ENCODE peak calls at places on chromosome 7, in five cellular contexts. X, G, K, Y and C are unnamed samples.

GRCh38 chr7:66415659-66416265 is 210.6 kb downstream of the TPST1 start:
- DNase-seq in G (no peak), K (no peak), X (no peak), Y (no peak), C (no peak)

GRCh38 chr7:4882169-4882741 is 1.3 kb downstream of the RADIL start:
- DNase-seq in K (no peak), G (no peak), Y (peak), X (peak), C (no peak)

GRCh38 chr7:149734514-149735075 is 38.8 kb downstream of the ZNF467 start:
- DNase-seq in G (no peak), X (no peak), Y (no peak), K (no peak), C (no peak)

GRCh38 chr7:123231060-123232000 is 31.6 kb upstream of the SLC13A1 start:
- DNase-seq in Y (no peak), X (no peak), G (no peak), K (no peak), C (no peak)

GRCh38 chr7:52639981-52640380 is 395.5 kb upstream of the POM121L12 start:
- DNase-seq in K (no peak), G (peak), Y (no peak), X (no peak), C (no peak)

GRCh38 chr7:40680657-40681056 is 545.9 kb downstream of the SUGCT start:
- DNase-seq in K (no peak), Y (peak), G (no peak), X (peak), C (peak)

GRCh38 chr7:73885975-73886798 is 25.2 kb downstream of the TMEM270 start:
- DNase-seq in K (no peak), G (no peak), X (peak), Y (peak), C (no peak)

GRCh38 chr7:87330942-87331341 is 14.5 kb upstream of the CROT start:
- DNase-seq in X (no peak), G (no peak), Y (peak), K (no peak), C (no peak)

GRCh38 chr7:108515013-108515412 is 10.9 kb downstream of the PNPLA8 start:
- DNase-seq in G (no peak), K (no peak), X (no peak), Y (no peak), C (no peak)

GRCh38 chr7:121054925-121055324 is 66.4 kb downstream of the CPED1 start:
- DNase-seq in Y (no peak), X (no peak), G (no peak), K (no peak), C (no peak)

GRCh38 chr7:15686209-15686956 is at the start of gene MEOX2:
- DNase-seq in K (no peak), X (peak), Y (no peak), G (no peak), C (no peak)

GRCh38 chr7:34928052-34928451 is 109.2 kb downstream of the DPY19L1 start:
- DNase-seq in Y (peak), K (no peak), G (peak), X (peak), C (no peak)

GRCh38 chr7:100208911-100209408 is 10.8 kb upstream of the PVRIG start:
- DNase-seq in K (peak), Y (peak), X (no peak), G (no peak), C (peak)

GRCh38 chr7:33868151-33868550 is 37.2 kb upstream of the BMPER start:
- DNase-seq in K (no peak), G (no peak), X (peak), Y (no peak), C (no peak)

GRCh38 chr7:17038160-17038782 is 156.5 kb upstream of the AGR3 start:
- DNase-seq in K (no peak), Y (no peak), X (no peak), G (no peak), C (no peak)

GRCh38 chr7:2936891-2937580 is 92.9 kb upstream of the GNA12 start:
- DNase-seq in G (no peak), Y (no peak), X (no peak), K (no peak), C (no peak)

GRCh38 chr7:129914536-129915272 is 38.1 kb downstream of the UBE2H start:
- DNase-seq in X (no peak), K (no peak), Y (no peak), G (no peak), C (no peak)

GRCh38 chr7:141572175-141572574 is 21.0 kb downstream of the AGK start:
- DNase-seq in X (no peak), Y (no peak), K (no peak), G (no peak), C (no peak)

GRCh38 chr7:19916011-19916410 is 142.6 kb upstream of the TMEM196 start:
- DNase-seq in G (no peak), K (no peak), Y (no peak), X (no peak), C (no peak)

GRCh38 chr7:121872831-121873764 is at the start of gene PTPRZ1:
- DNase-seq in Y (no peak), X (peak), K (no peak), G (peak), C (no peak)

GRCh38 chr7:138919256-138919655 is 61.9 kb downstream of the KIAA1549 start:
- DNase-seq in Y (no peak), X (no peak), K (no peak), G (no peak), C (no peak)

GRCh38 chr7:116786791-116787443 is 75.5 kb upstream of the CAPZA2 start:
- DNase-seq in X (no peak), K (peak), G (no peak), Y (no peak), C (peak)

GRCh38 chr7:91034459-91035368 is 229.5 kb upstream of the FZD1 start:
- DNase-seq in K (no peak), G (no peak), Y (peak), X (peak), C (peak)

GRCh38 chr7:37759519-37759918 is 76.0 kb downstream of the GPR141 start:
- DNase-seq in Y (no peak), G (no peak), X (no peak), K (no peak), C (no peak)

GRCh38 chr7:138243430-138243829 is 167.2 kb downstream of the AKR1D1 start:
- DNase-seq in K (no peak), Y (peak), X (no peak), G (peak), C (no peak)

GRCh38 chr7:2197436-2198155 is 35.1 kb downstream of the MAD1L1 start:
- DNase-seq in Y (no peak), X (peak), G (no peak), K (no peak), C (no peak)

GRCh38 chr7:153443031-153443430 is 609.2 kb upstream of the DPP6 start:
- DNase-seq in Y (no peak), X (no peak), K (no peak), G (no peak), C (no peak)

GRCh38 chr7:99362801-99363200 is 11.7 kb upstream of the ARPC1B start:
- DNase-seq in X (no peak), Y (peak), G (no peak), K (no peak), C (no peak)

GRCh38 chr7:57198801-57199200 is 66.6 kb upstream of the ZNF479 start:
- DNase-seq in G (no peak), K (no peak), X (no peak), Y (no peak), C (no peak)

GRCh38 chr7:158710651-158711102 is 6.1 kb upstream of the NCAPG2 start:
- DNase-seq in K (no peak), X (no peak), Y (peak), G (no peak), C (no peak)
- TF ChIP-seq POLR2AphosphoS5 in K (no peak), X (no peak), Y (no peak), G (no peak), C (no peak)

DNA sequence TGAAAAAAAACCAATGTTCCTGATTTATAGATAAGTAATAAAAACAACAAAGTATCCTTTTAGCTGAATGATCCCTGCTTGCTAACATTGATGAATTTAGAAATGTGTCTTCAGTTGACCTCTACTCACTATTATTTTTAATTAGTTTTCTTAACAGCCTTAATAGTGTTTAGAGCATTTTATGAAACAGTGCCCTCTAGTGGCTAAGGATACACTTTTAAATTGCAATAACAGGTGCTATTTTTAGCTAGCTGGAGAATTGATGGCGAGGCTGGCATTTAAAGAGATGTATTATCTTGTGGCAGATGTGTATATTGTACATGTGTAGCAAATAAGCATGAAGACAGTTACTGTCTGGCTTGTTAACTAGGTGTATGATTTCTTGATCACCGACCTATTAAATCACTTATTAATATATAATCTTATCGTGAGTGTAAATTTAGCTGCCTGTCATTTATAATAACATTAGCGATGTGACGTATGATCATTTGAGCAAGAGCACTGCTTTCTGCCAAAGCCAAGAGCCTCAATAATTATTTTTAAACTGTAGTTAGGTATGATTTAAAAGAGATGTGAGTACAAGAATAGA is 451.9 kb downstream of the DPP6 start:
- DNase-seq in X (peak), G (no peak), K (no peak), Y (peak), C (no peak)
- TF ChIP-seq TAF1 in X (no peak), G (no peak), K (no peak), Y (no peak), C (no peak)

DNA sequence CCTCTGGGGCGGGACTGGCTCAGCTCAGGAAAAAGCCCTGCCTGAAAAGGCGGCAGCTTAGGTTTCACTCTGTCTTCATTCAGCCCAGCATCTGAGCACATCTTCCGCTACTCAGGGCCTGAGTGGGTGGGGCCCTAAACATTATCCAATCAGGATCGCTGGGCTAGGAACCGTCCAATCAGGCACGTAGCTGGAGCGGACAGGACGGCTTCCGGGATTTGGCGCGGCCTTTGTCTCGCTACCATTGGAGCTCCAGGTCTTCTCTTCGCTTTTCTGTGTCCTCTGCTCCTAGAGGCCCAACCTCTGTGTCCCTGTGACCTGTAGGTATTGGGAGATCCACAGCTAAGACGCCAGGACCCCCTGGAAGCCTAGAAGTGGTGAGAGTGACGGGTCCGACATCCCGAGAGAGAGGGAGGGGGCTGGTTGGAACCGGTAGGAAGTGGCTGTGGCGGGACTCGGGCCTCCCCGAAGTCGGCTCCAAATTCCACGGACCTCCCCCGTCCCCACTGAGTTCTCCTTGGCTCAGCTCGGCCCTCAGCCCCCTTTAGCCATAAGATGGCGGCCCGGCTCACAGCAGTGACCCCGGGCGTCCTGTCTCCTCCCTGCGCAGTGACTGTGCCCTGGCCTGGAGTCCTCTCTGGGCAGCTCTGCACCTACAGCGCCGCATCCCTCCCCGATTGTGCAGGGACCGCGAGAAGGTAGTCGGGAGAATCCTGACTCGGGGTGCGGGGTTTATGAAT is 99.1 kb downstream of the ZNF680 start:
- DNase-seq in K (no peak), G (no peak), X (peak), Y (peak), C (no peak)
- TF ChIP-seq POLR2AphosphoS5 in K (no peak), G (no peak), X (peak), Y (no peak), C (no peak)

DNA sequence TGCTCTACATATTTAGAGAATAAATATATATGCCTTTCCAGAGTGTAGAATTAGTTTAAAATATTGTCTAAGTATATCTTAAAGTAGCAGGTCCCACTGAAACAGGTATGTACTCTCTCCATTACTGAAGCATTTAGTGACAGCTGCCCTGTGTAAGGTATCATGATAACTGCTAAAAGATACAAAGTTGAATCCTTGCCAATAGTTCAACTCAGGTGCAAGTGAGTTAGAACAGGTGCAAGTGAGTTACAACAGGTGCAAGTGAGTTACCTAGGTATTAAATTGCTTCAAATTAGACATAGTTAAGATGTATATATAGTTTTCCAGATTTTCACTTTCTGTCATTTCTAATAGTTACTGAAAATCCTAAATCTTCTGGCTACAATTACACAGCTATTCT is 119.1 kb downstream of the CNOT4 start:
- DNase-seq in K (no peak), Y (no peak), X (no peak), G (no peak), C (no peak)
- TF ChIP-seq TAF1 in K (no peak), Y (no peak), X (no peak), G (no peak), C (no peak)

GRCh38 chr7:151601521-151602305 is 82.0 kb upstream of the RHEB start:
- DNase-seq in G (no peak), X (no peak), Y (no peak), K (no peak), C (no peak)

GRCh38 chr7:151598045-151598444 is 78.3 kb upstream of the RHEB start:
- DNase-seq in X (no peak), Y (no peak), G (no peak), K (no peak), C (no peak)

GRCh38 chr7:151597541-151597940 is 77.8 kb upstream of the RHEB start:
- DNase-seq in K (no peak), G (no peak), X (no peak), Y (no peak), C (no peak)

GRCh38 chr7:151595702-151596340 is 76.1 kb upstream of the RHEB start:
- DNase-seq in X (no peak), G (no peak), K (no peak), Y (no peak), C (no peak)

GRCh38 chr7:151599401-151600227 is 79.9 kb upstream of the RHEB start:
- DNase-seq in G (no peak), Y (no peak), X (peak), K (no peak), C (no peak)
- TF ChIP-seq POLR2AphosphoS5 in G (no peak), Y (no peak), X (peak), K (no peak), C (no peak)